ENCODE peak calls at places on chromosomes 16 and 17, in seven cellular contexts. One of them, this sample, is unnamed.
A peak's percentile ranks its signal among the peaks of the same experiment; 100 is the strongest.

GRCh38 chr16:67349172-67349571 is 22.6 kb downstream of the LRRC36 start:
- DNase-seq in body of pancreas: no peak
- DNase-seq in kidney: no peak
- DNase-seq in A549: no peak
- DNase-seq in fibroblast of lung: peak; percentile 48
- DNase-seq in psoas muscle: no peak
- DNase-seq in heart left ventricle: no peak
- DNase-seq in this sample: no peak

GRCh38 chr17:42039794-42040763 is 10.3 kb downstream of the C17orf113 start:
- DNase-seq in body of pancreas: no peak
- DNase-seq in kidney: no peak
- DNase-seq in A549: no peak
- DNase-seq in fibroblast of lung: no peak
- DNase-seq in psoas muscle: peak; percentile 29
- DNase-seq in heart left ventricle: no peak
- DNase-seq in this sample: no peak

GRCh38 chr17:72077326-72077960 is 43.4 kb upstream of the SOX9 start:
- DNase-seq in body of pancreas: no peak
- DNase-seq in kidney: no peak
- DNase-seq in A549: no peak
- DNase-seq in fibroblast of lung: no peak
- DNase-seq in psoas muscle: no peak
- DNase-seq in heart left ventricle: no peak
- DNase-seq in this sample: no peak

GRCh38 chr17:81049372-81049911 is 14.5 kb downstream of the BAIAP2 start:
- DNase-seq in body of pancreas: no peak
- DNase-seq in kidney: no peak
- DNase-seq in A549: no peak
- DNase-seq in fibroblast of lung: no peak
- DNase-seq in psoas muscle: no peak
- DNase-seq in heart left ventricle: no peak
- DNase-seq in this sample: no peak

GRCh38 chr16:67537636-67538591 is 9.3 kb downstream of the RIPOR1 start:
- DNase-seq in body of pancreas: peak; percentile 75
- DNase-seq in kidney: peak; percentile 93
- DNase-seq in A549: no peak
- DNase-seq in fibroblast of lung: no peak
- DNase-seq in psoas muscle: peak; percentile 73
- DNase-seq in heart left ventricle: peak; percentile 88
- DNase-seq in this sample: peak; percentile 73

GRCh38 chr17:65047939-65048338 is 8.6 kb downstream of the GNA13 start:
- DNase-seq in body of pancreas: no peak
- DNase-seq in kidney: no peak
- DNase-seq in A549: no peak
- DNase-seq in fibroblast of lung: no peak
- DNase-seq in psoas muscle: no peak
- DNase-seq in heart left ventricle: no peak
- DNase-seq in this sample: no peak

GRCh38 chr16:17224859-17225258 is 245.9 kb downstream of the XYLT1 start:
- DNase-seq in body of pancreas: peak; percentile 73
- DNase-seq in kidney: peak; percentile 77
- DNase-seq in A549: no peak
- DNase-seq in fibroblast of lung: peak; percentile 88
- DNase-seq in psoas muscle: peak; percentile 49
- DNase-seq in heart left ventricle: no peak
- DNase-seq in this sample: peak; percentile 66

GRCh38 chr17:72189781-72190593 is 69.2 kb downstream of the SOX9 start:
- DNase-seq in body of pancreas: no peak
- DNase-seq in kidney: no peak
- DNase-seq in A549: no peak
- DNase-seq in fibroblast of lung: no peak
- DNase-seq in psoas muscle: no peak
- DNase-seq in heart left ventricle: no peak
- DNase-seq in this sample: no peak

GRCh38 chr16:67943619-67944503 is at the start of gene LCAT:
- DNase-seq in body of pancreas: no peak
- DNase-seq in kidney: peak; percentile 88
- DNase-seq in A549: no peak
- DNase-seq in fibroblast of lung: peak; percentile 56
- DNase-seq in psoas muscle: peak; percentile 75
- DNase-seq in heart left ventricle: peak; percentile 66
- DNase-seq in this sample: peak; percentile 43

GRCh38 chr16:787261-787966 is 767 bp downstream of the RPUSD1 start:
- DNase-seq in body of pancreas: no peak
- DNase-seq in kidney: no peak
- DNase-seq in A549: no peak
- DNase-seq in fibroblast of lung: no peak
- DNase-seq in psoas muscle: no peak
- DNase-seq in heart left ventricle: no peak
- DNase-seq in this sample: peak; percentile 28
- H3K27ac ChIP-seq in body of pancreas: peak overlapping the region; percentile 59
- H3K27ac ChIP-seq in kidney: no peak overlapping the region
- H3K27ac ChIP-seq in A549: peak overlapping the region; percentile 92
- H3K27ac ChIP-seq in fibroblast of lung: no peak overlapping the region
- H3K27ac ChIP-seq in psoas muscle: peak overlapping the region; percentile 48
- H3K27ac ChIP-seq in heart left ventricle: peak overlapping the region; percentile 75
- H3K27ac ChIP-seq in this sample: peak overlapping the region; percentile 91

GRCh38 chr16:3147757-3148104 is 12.9 kb downstream of the ZNF213 start:
- DNase-seq in body of pancreas: no peak
- DNase-seq in kidney: peak; percentile 56
- DNase-seq in A549: no peak
- DNase-seq in fibroblast of lung: no peak
- DNase-seq in psoas muscle: no peak
- DNase-seq in heart left ventricle: no peak
- DNase-seq in this sample: no peak

GRCh38 chr16:3148256-3149192 is 13.7 kb downstream of the ZNF213 start:
- DNase-seq in body of pancreas: no peak
- DNase-seq in kidney: peak; percentile 51
- DNase-seq in A549: no peak
- DNase-seq in fibroblast of lung: no peak
- DNase-seq in psoas muscle: no peak
- DNase-seq in heart left ventricle: no peak
- DNase-seq in this sample: no peak

GRCh38 chr16:3149193-3149530 is 14.3 kb downstream of the ZNF213 start:
- DNase-seq in body of pancreas: no peak
- DNase-seq in kidney: peak; percentile 77
- DNase-seq in A549: no peak
- DNase-seq in fibroblast of lung: no peak
- DNase-seq in psoas muscle: no peak
- DNase-seq in heart left ventricle: no peak
- DNase-seq in this sample: no peak

GRCh38 chr16:3150346-3151218 is 15.8 kb downstream of the ZNF213 start:
- DNase-seq in body of pancreas: peak; percentile 99
- DNase-seq in kidney: peak; percentile 97
- DNase-seq in A549: peak; percentile 86
- DNase-seq in fibroblast of lung: peak; percentile 96
- DNase-seq in psoas muscle: peak; percentile 94
- DNase-seq in heart left ventricle: peak; percentile 96
- DNase-seq in this sample: peak; percentile 98

DNA sequence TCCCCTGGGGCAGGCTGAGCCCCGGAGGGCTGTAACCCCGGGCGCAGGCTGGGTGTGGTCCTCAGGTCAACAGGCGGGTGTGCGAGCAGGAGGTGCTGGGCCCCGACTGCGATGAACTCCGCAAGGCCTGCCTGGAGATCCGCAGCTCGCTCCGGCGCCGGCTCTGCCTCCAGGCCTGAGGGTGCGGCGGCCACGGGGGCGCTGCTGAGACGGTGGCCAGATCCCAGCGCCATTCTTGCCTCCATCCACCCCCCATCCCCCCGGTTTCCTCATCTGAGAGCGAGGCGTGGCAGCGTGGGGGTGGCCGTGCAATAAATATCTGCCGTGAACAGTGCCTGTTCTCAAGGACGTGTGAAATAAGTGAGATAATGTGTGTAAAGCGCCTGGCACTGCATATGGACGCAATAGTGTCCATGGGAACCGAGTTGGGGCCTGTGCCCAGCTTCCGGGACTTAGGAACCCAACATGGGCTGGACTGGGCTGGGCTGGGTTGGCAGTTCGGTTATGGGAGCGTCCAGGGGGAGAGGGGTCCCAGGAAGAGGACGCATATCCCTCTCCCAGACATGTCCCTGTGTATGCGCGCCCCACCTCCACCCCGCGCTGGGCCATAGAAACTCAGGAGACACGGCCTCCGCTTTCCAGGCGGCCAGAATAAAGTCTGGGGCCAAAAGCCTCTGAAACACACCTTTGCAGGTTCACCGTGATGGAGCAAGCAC is 15.0 kb downstream of the ZNF213 start:
- DNase-seq in body of pancreas: peak; percentile 81
- DNase-seq in kidney: peak; percentile 87
- DNase-seq in A549: peak; percentile 78
- DNase-seq in fibroblast of lung: peak; percentile 61
- DNase-seq in psoas muscle: peak; percentile 79
- DNase-seq in heart left ventricle: peak; percentile 88
- DNase-seq in this sample: peak; percentile 81
- TF ChIP-seq CTCF in body of pancreas: peak; percentile 41
- TF ChIP-seq CTCF in kidney: peak; percentile 45
- TF ChIP-seq CTCF in A549: peak; percentile 50
- TF ChIP-seq CTCF in fibroblast of lung: peak; percentile 41
- TF ChIP-seq CTCF in psoas muscle: peak; percentile 21
- TF ChIP-seq CTCF in heart left ventricle: peak; percentile 48
- TF ChIP-seq CTCF in this sample: peak; percentile 34

DNA sequence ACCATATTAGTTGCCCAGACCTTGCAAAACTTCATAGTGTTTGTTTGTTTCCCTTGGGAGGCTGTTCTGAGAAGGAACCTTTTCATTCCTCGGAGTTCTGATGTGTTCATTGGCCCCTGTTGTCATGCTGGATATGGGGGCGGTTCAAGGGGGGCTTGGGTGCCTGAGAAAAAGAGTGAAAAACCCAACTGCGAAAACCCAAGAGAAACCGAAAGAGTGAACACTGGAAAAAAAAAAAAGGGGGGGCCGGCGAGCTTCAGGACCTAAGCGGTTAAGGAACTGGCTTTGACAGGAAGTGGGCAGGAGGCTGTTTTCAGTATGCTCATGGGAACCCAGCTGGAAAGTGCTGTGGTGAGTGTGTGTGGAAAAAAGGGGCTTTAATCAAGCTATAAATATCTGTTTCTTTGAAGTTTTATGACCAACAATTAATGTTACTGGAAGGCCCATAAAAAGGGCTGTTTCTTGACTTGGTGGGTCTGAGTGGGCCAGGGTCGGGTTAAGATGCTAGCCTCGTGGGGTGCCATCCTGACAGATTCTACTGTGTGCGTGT is 510.7 kb downstream of the MAF start:
- DNase-seq in body of pancreas: no peak
- DNase-seq in kidney: no peak
- DNase-seq in A549: no peak
- DNase-seq in fibroblast of lung: no peak
- DNase-seq in psoas muscle: no peak
- DNase-seq in heart left ventricle: no peak
- DNase-seq in this sample: peak; percentile 35
- H3K27ac ChIP-seq in body of pancreas: no peak overlapping the region
- H3K27ac ChIP-seq in kidney: no peak overlapping the region
- H3K27ac ChIP-seq in A549: no peak overlapping the region
- H3K27ac ChIP-seq in fibroblast of lung: no peak overlapping the region
- H3K27ac ChIP-seq in psoas muscle: no peak overlapping the region
- H3K27ac ChIP-seq in heart left ventricle: no peak overlapping the region
- H3K27ac ChIP-seq in this sample: no peak overlapping the region

DNA sequence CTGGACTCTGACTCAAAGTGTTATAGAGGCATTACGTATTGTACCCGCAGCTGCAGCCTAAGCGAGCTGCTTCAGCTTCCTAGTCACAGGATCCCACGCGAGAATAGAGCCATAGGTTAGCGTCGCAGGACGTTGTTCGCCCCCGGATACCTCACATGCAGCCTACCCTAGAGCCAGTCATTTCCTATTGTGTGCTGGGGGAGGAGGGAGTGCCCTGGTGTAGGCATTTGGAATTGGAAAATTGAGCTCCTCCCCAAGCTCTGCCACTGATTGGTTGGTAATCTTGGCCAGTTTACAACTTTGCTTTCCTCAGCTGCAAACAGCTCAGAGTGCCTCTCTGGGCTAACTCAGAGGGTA is 530 bp downstream of the NAA60 start:
- DNase-seq in body of pancreas: no peak
- DNase-seq in kidney: no peak
- DNase-seq in A549: no peak
- DNase-seq in fibroblast of lung: peak; percentile 73
- DNase-seq in psoas muscle: no peak
- DNase-seq in heart left ventricle: no peak
- DNase-seq in this sample: peak; percentile 42
- TF ChIP-seq CTCF in body of pancreas: peak; percentile 18
- TF ChIP-seq CTCF in kidney: no peak
- TF ChIP-seq CTCF in A549: no peak
- TF ChIP-seq CTCF in fibroblast of lung: no peak
- TF ChIP-seq CTCF in psoas muscle: no peak
- TF ChIP-seq CTCF in heart left ventricle: no peak
- TF ChIP-seq CTCF in this sample: peak; percentile 13

GRCh38 chr16:69840975-69841374 is 78.8 kb downstream of the WWP2 start:
- DNase-seq in body of pancreas: peak; percentile 62
- DNase-seq in kidney: no peak
- DNase-seq in A549: no peak
- DNase-seq in fibroblast of lung: no peak
- DNase-seq in psoas muscle: no peak
- DNase-seq in heart left ventricle: no peak
- DNase-seq in this sample: peak; percentile 82
- H3K27ac ChIP-seq in body of pancreas: peak overlapping the region; percentile 78
- H3K27ac ChIP-seq in kidney: no peak overlapping the region
- H3K27ac ChIP-seq in A549: no peak overlapping the region
- H3K27ac ChIP-seq in fibroblast of lung: no peak overlapping the region
- H3K27ac ChIP-seq in psoas muscle: no peak overlapping the region
- H3K27ac ChIP-seq in heart left ventricle: no peak overlapping the region
- H3K27ac ChIP-seq in this sample: peak overlapping the region; percentile 79

DNA sequence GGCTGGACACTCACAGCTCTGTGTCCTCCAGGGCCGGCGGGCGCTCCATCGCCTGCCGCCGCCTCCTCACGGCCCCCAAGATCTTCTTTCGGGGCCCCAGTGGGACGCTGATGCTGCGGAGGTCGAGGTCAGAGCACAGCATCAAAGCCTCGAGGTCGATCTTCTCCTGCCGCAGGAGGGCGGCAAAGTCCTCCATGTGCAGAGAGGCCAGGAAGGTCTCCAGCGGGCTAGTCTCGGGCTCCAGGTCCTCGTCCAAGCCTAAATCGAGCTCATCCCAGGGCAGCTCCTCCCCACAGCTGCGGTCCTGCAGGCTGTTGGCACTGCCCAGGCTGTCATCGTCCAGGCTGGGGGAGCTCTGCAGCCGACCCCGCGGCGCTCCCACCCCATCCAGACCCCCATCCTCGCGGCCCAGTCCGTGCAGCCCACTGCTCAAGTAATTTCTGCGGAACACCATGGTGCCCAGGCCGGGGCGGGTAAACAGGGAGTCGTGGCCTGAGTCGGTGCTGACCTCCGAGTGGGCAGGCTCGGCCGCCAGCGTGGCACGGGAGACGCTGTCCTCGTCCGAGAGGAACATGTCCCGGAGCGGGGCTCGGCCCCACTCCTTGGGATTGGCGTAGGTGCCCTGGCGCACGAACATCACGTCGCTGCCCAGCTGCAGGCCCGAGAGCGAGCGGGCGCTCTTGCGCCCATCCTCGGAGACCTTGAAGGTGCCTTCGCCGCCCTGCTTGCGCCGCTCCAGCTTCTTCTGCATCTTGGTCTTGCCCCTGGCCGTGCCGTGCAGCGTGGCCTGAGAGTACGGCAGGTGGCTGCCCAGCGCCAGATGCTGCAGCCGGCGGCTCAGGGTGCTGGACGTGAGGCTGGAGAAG is 3.4 kb downstream of the USH1G start:
- DNase-seq in body of pancreas: peak; percentile 39
- DNase-seq in kidney: no peak
- DNase-seq in A549: peak; percentile 94
- DNase-seq in fibroblast of lung: peak; percentile 6
- DNase-seq in psoas muscle: no peak
- DNase-seq in heart left ventricle: peak; percentile 64
- DNase-seq in this sample: no peak
- TF ChIP-seq CTCF in body of pancreas: peak; percentile 27
- TF ChIP-seq CTCF in kidney: no peak
- TF ChIP-seq CTCF in A549: peak; percentile 64
- TF ChIP-seq CTCF in fibroblast of lung: no peak
- TF ChIP-seq CTCF in psoas muscle: peak; percentile 33
- TF ChIP-seq CTCF in heart left ventricle: no peak
- TF ChIP-seq CTCF in this sample: no peak

This sample was measured in transverse colon.